ENCODE peak calls at places on chromosomes 7 and 10, in six cellular contexts. D is mammary epithelial cell, P is hepatocyte, X is neural progenitor cell, I is HCT116, T is mesendoderm. M is an unnamed sample.

GRCh38 chr10:36018996-36019395 is 376.9 kb upstream of the FZD8 start:
- DNase-seq in P (no peak), D (no peak), I (no peak), T (no peak), X (no peak), M (no peak)

GRCh38 chr10:86646933-86647332 is 7.4 kb upstream of the OPN4 start:
- DNase-seq in P (no peak), T (no peak), X (no peak), D (no peak), I (no peak), M (no peak)

GRCh38 chr7:134450296-134451000 is 8.5 kb downstream of the AKR1B1 start:
- DNase-seq in P (peak), X (no peak), D (no peak), T (no peak), I (no peak), M (no peak)

GRCh38 chr7:151631149-151631967 is 111.7 kb upstream of the RHEB start:
- DNase-seq in P (no peak), D (peak), T (peak), I (no peak), X (peak), M (peak)

GRCh38 chr7:140940866-140941265 is 16.1 kb upstream of the BRAF start:
- DNase-seq in D (no peak), I (no peak), T (no peak), P (no peak), X (no peak), M (no peak)

GRCh38 chr10:110305767-110306451 is 1.2 kb upstream of the SMNDC1 start:
- DNase-seq in I (peak), X (peak), P (peak), D (peak), T (peak), M (peak)

GRCh38 chr7:37284805-37285211 is 163.9 kb downstream of the ELMO1 start:
- DNase-seq in P (peak), T (peak), D (peak), I (peak), X (peak), M (peak)

GRCh38 chr7:155830961-155831806 is 18.9 kb upstream of the SHH start:
- DNase-seq in T (no peak), P (no peak), X (no peak), I (no peak), D (no peak), M (no peak)

GRCh38 chr7:116249969-116250553 is 39.7 kb downstream of the TES start:
- DNase-seq in D (peak), I (peak), X (peak), T (peak), P (peak), M (peak)

GRCh38 chr10:23035569-23035968 is 59.8 kb upstream of the MSRB2 start:
- DNase-seq in I (peak), D (peak), T (peak), P (peak), X (peak), M (no peak)

GRCh38 chr10:35011771-35012191 is 78.4 kb downstream of the CUL2 start:
- DNase-seq in T (no peak), P (no peak), D (peak), X (no peak), I (no peak), M (peak)

GRCh38 chr7:123425246-123425645 is 109.1 kb downstream of the IQUB start:
- DNase-seq in P (no peak), T (no peak), X (no peak), I (no peak), D (peak), M (no peak)

GRCh38 chr10:124473070-124473469 is 11.4 kb downstream of the LHPP start:
- DNase-seq in I (no peak), D (no peak), X (no peak), P (no peak), T (no peak), M (no peak)

DNA sequence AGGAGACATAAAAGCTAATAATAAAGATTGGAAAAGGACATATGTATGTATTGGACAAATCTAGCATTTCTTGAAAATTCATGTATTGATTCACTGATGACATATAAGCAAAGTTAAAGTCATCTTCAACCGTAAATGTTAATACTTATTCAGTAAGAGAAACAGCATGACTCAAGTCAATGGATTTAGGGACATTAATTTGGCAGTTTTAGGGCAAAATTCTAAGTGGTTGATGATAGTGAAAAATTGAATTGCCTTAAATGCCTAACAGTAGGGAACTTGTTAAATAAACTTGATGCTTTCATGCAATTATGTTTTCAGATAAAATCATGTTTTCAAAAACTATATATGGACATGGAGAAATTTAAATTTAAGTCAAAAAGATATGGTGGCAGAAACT is 24.9 kb upstream of the ITGB1 start:
- DNase-seq in I (no peak), D (no peak), T (no peak), X (no peak), P (no peak), M (no peak)
- H3K4me2 ChIP-seq in I (peak), D (peak), T (no peak), X (no peak), P (no peak), M (peak)

GRCh38 chr7:41885748-41886147 is 182.9 kb upstream of the INHBA start:
- DNase-seq in P (no peak), T (peak), X (no peak), I (no peak), D (no peak), M (no peak)

GRCh38 chr7:41886257-41886905 is 183.5 kb upstream of the INHBA start:
- DNase-seq in X (no peak), P (peak), I (no peak), D (peak), T (peak), M (no peak)

GRCh38 chr7:41886906-41887311 is 184.0 kb upstream of the INHBA start:
- DNase-seq in X (no peak), D (peak), T (peak), P (peak), I (no peak), M (peak)

GRCh38 chr7:41889040-41889439 is 186.2 kb upstream of the INHBA start:
- DNase-seq in P (no peak), D (no peak), X (no peak), I (no peak), T (no peak), M (no peak)

GRCh38 chr7:41887446-41887845 is 184.6 kb upstream of the INHBA start:
- DNase-seq in D (no peak), I (no peak), P (no peak), X (no peak), T (no peak), M (no peak)
- H3K4me2 ChIP-seq in D (no peak), I (no peak), P (no peak), X (no peak), T (no peak), M (no peak)

DNA sequence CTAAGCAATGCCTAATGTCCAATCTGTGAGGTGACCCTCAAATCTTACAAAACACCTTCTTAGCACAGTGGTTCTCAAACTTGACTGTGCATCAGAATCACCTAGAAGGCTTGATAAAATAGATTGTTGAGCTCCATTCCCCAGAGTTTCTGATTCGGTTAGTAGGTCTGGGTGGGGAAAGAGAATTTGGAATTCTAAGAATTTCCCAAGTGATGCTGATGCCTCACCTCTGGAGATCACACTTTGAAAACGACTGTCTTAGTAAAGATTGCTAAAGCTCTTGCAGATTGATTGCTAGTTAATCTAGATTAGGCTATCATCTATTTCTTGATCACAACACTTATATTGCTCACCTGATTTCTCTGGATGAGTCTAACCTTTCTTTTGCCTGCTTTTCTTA is 126.6 kb downstream of the PCLO start:
- DNase-seq in D (no peak), X (no peak), T (peak), I (no peak), P (no peak), M (no peak)
- H3K4me2 ChIP-seq in D (no peak), X (no peak), T (no peak), I (no peak), P (no peak), M (no peak)

GRCh38 chr10:132337019-132337418 is 5.0 kb downstream of the LRRC27 start:
- DNase-seq in I (no peak), D (no peak), P (no peak), T (no peak), X (peak), M (no peak)
- H3K4me2 ChIP-seq in I (no peak), D (no peak), P (peak), T (no peak), X (peak), M (no peak)

GRCh38 chr10:3090914-3091313 is 23.6 kb downstream of the PFKP start:
- DNase-seq in I (peak), X (peak), P (peak), D (peak), T (peak), M (peak)
- H3K4me2 ChIP-seq in I (peak), X (peak), P (peak), D (peak), T (no peak), M (peak)

GRCh38 chr10:98172073-98172472 is 37.6 kb downstream of the R3HCC1L start:
- DNase-seq in I (no peak), P (no peak), D (no peak), T (no peak), X (no peak), M (no peak)

GRCh38 chr10:98172495-98172894 is 38.0 kb downstream of the R3HCC1L start:
- DNase-seq in T (no peak), X (no peak), P (no peak), I (no peak), D (no peak), M (no peak)

GRCh38 chr10:98169379-98169778 is 34.9 kb downstream of the R3HCC1L start:
- DNase-seq in I (no peak), P (no peak), T (no peak), X (no peak), D (no peak), M (no peak)

GRCh38 chr10:98168766-98169165 is 34.3 kb downstream of the R3HCC1L start:
- DNase-seq in T (no peak), P (no peak), I (no peak), X (no peak), D (no peak), M (no peak)

GRCh38 chr10:98170249-98171117 is 36.0 kb downstream of the R3HCC1L start:
- DNase-seq in I (peak), T (peak), D (peak), X (peak), P (peak), M (peak)
- H3K4me2 ChIP-seq in I (no peak), T (no peak), D (no peak), X (no peak), P (no peak), M (no peak)

GRCh38 chr7:17274551-17275245 is 23.8 kb upstream of the AHR start:
- DNase-seq in P (no peak), I (no peak), D (peak), T (no peak), X (no peak), M (no peak)
- H3K4me2 ChIP-seq in P (no peak), I (no peak), D (peak), T (no peak), X (no peak), M (no peak)

GRCh38 chr10:43809211-43809930 is 160.7 kb upstream of the ZNF32 start:
- DNase-seq in I (no peak), D (no peak), P (no peak), T (no peak), X (no peak), M (no peak)
- H3K4me2 ChIP-seq in I (no peak), D (no peak), P (no peak), T (no peak), X (no peak), M (no peak)

GRCh38 chr7:9778367-9778766 is 1195.3 kb upstream of the PHF14 start:
- DNase-seq in P (no peak), I (no peak), X (no peak), T (no peak), D (no peak), M (no peak)

GRCh38 chr7:9776900-9777299 is 1196.8 kb upstream of the PHF14 start:
- DNase-seq in D (no peak), I (no peak), X (peak), T (peak), P (peak), M (no peak)
- H3K4me2 ChIP-seq in D (no peak), I (no peak), X (no peak), T (no peak), P (no peak), M (no peak)

GRCh38 chr10:89655722-89656121 is 10.7 kb upstream of the PANK1 start:
- DNase-seq in P (no peak), D (no peak), T (no peak), X (no peak), I (no peak), M (no peak)

GRCh38 chr10:89663144-89663543 is 18.1 kb upstream of the PANK1 start:
- DNase-seq in I (no peak), P (no peak), D (no peak), X (no peak), T (no peak), M (no peak)

GRCh38 chr10:89657302-89657701 is 12.3 kb upstream of the PANK1 start:
- DNase-seq in T (no peak), P (no peak), X (no peak), I (no peak), D (no peak), M (no peak)

GRCh38 chr10:89662596-89662995 is 17.6 kb upstream of the PANK1 start:
- DNase-seq in T (no peak), X (no peak), D (no peak), P (no peak), I (no peak), M (no peak)

GRCh38 chr10:89659185-89660131 is 14.4 kb upstream of the PANK1 start:
- DNase-seq in X (no peak), T (no peak), P (no peak), D (no peak), I (no peak), M (no peak)
- H3K4me2 ChIP-seq in X (no peak), T (no peak), P (no peak), D (no peak), I (no peak), M (no peak)